ENCODE peak calls at places on chromosomes 2 and 18, in ten cellular contexts. E is non-pigmented ciliary epithelial cell; P is endothelial cell; R is Right ventricle myocardium superior; T is mesenchymal stem cell; K is cardiac septum; W is NCI-H2081; S is stimulated activated CD8-positive, alpha-beta memory T cell treated with anti-CD3 and anti-CD28 coated beads, Interleukin-7, amount 100 ng/mL, for 1 hour; H is T-helper 1 cell; B is GOT3. I is an unnamed sample.

GRCh38 chr2:125312342-125312741 is 1287.3 kb downstream of the CNTNAP5 start:
- DNase-seq in E (no peak), R (no peak), T (no peak), K (no peak), H (no peak), P (no peak), W (no peak), S (no peak), B (no peak), I (no peak)

GRCh38 chr2:169579044-169579443 is 5.1 kb upstream of the PPIG start:
- DNase-seq in K (no peak), P (no peak), R (no peak), W (no peak), B (no peak), T (no peak), E (no peak), S (no peak), H (no peak), I (no peak)

GRCh38 chr18:59002974-59003594 is 136.6 kb upstream of the SEC11C start:
- DNase-seq in T (no peak), K (no peak), S (no peak), R (no peak), B (no peak), W (no peak), P (no peak), E (no peak), H (no peak), I (no peak)

GRCh38 chr2:3956344-3956743 is 253.0 kb downstream of the DCDC2C start:
- DNase-seq in R (no peak), B (no peak), W (no peak), P (no peak), S (no peak), H (no peak), E (no peak), T (no peak), K (no peak), I (no peak)

GRCh38 chr18:47915229-47915628 is 15.2 kb downstream of the SMAD2 start:
- DNase-seq in T (no peak), K (no peak), S (no peak), R (no peak), B (no peak), W (no peak), P (no peak), H (no peak), E (no peak), I (no peak)

GRCh38 chr2:30738141-30738911 is 68.9 kb downstream of the CAPN13 start:
- DNase-seq in B (no peak), S (no peak), K (no peak), W (no peak), H (no peak), P (no peak), E (no peak), R (no peak), T (no peak), I (no peak)

GRCh38 chr2:6602471-6602870 is 263.2 kb downstream of the CMPK2 start:
- DNase-seq in S (no peak), R (no peak), E (no peak), P (no peak), T (no peak), K (no peak), B (no peak), H (no peak), W (no peak), I (no peak)

GRCh38 chr2:109724533-109725460 is 69.3 kb upstream of the RGPD5 start:
- DNase-seq in B (no peak), P (no peak), K (peak), H (no peak), R (no peak), E (no peak), W (no peak), S (no peak), T (no peak), I (no peak)

GRCh38 chr2:19774788-19775156 is 127.0 kb downstream of the TTC32 start:
- DNase-seq in H (no peak), R (no peak), T (no peak), B (no peak), W (no peak), K (no peak), P (no peak), E (no peak), S (no peak), I (no peak)

GRCh38 chr2:208112969-208113368 is 11.4 kb downstream of the CRYGD start:
- DNase-seq in P (no peak), H (no peak), E (no peak), W (peak), S (no peak), K (no peak), T (no peak), B (no peak), R (no peak), I (no peak)

GRCh38 chr2:195486987-195487644 is 169.9 kb upstream of the SLC39A10 start:
- DNase-seq in H (no peak), R (no peak), P (no peak), W (no peak), T (peak), B (no peak), E (peak), K (no peak), S (no peak), I (no peak)

GRCh38 chr2:189254268-189254883 is 74.8 kb upstream of the COL5A2 start:
- DNase-seq in K (peak), B (peak), W (no peak), S (no peak), P (no peak), R (peak), H (no peak), E (no peak), T (peak), I (peak)

GRCh38 chr18:51321696-51322095 is 124.2 kb upstream of the MEX3C start:
- DNase-seq in T (no peak), K (no peak), E (no peak), W (no peak), S (no peak), B (no peak), H (no peak), R (no peak), P (no peak), I (no peak)

GRCh38 chr2:152847067-152847466 is 128.6 kb downstream of the ARL6IP6 start:
- DNase-seq in W (no peak), H (no peak), E (peak), B (no peak), P (no peak), T (peak), S (no peak), R (no peak), K (no peak), I (no peak)

GRCh38 chr2:128004509-128004908 is 23.4 kb downstream of the SAP130 start:
- DNase-seq in H (no peak), T (no peak), B (no peak), W (no peak), E (no peak), P (no peak), S (no peak), K (no peak), R (no peak), I (no peak)

GRCh38 chr2:229852565-229852964 is 69.2 kb downstream of the TRIP12 start:
- DNase-seq in K (peak), P (peak), E (peak), S (no peak), R (peak), H (peak), W (no peak), T (peak), B (no peak), I (no peak)

GRCh38 chr2:218306184-218306920 is 14.0 kb upstream of the TMBIM1 start:
- DNase-seq in W (no peak), K (no peak), B (no peak), T (no peak), S (no peak), R (peak), H (no peak), E (no peak), P (no peak), I (no peak)

GRCh38 chr18:70368903-70369302 is 80.1 kb downstream of the SOCS6 start:
- DNase-seq in T (no peak), B (no peak), R (no peak), S (no peak), H (no peak), P (no peak), W (no peak), E (no peak), K (no peak), I (no peak)